ENCODE peak calls at places on chromosomes 5 and 9, in five cellular contexts. G, M, T, U and A are unnamed samples.

GRCh38 chr5:93572773-93573626 is 8.0 kb downstream of the NR2F1-AS1 start:
- DNase-seq in M (no peak), G (no peak), T (no peak), U (no peak), A (no peak)

GRCh38 chr9:124834586-124834985 is 18.7 kb upstream of the WDR38 start:
- DNase-seq in G (no peak), U (no peak), T (peak), M (no peak), A (no peak)

GRCh38 chr9:129520981-129521380 is 99.9 kb downstream of the C9orf50 start:
- DNase-seq in M (no peak), G (no peak), U (no peak), T (no peak), A (no peak)

GRCh38 chr5:179700401-179700918 is 1.7 kb downstream of the CANX start:
- DNase-seq in U (no peak), T (no peak), M (no peak), G (no peak), A (peak)

GRCh38 chr9:7936201-7936600 is 136.6 kb upstream of the DMAC1 start:
- DNase-seq in U (no peak), M (no peak), G (no peak), T (no peak), A (no peak)

GRCh38 chr5:81014348-81014747 is 54.2 kb downstream of the RASGRF2 start:
- DNase-seq in G (no peak), M (no peak), T (no peak), U (no peak), A (no peak)

GRCh38 chr5:149735066-149735465 is 5.0 kb downstream of the PPARGC1B start:
- DNase-seq in U (no peak), M (no peak), G (no peak), T (no peak), A (no peak)

GRCh38 chr5:179385892-179386291 is 40.6 kb upstream of the ADAMTS2 start:
- DNase-seq in U (no peak), T (no peak), G (no peak), M (no peak), A (no peak)

GRCh38 chr5:97009212-97009898 is 73.5 kb downstream of the LNPEP start:
- DNase-seq in U (no peak), M (no peak), T (no peak), G (no peak), A (peak)

GRCh38 chr5:111227805-111228204 is 3.6 kb downstream of the CAMK4 start:
- DNase-seq in U (no peak), M (peak), G (no peak), T (no peak), A (peak)

GRCh38 chr5:172411423-172412111 is 42.8 kb downstream of the SH3PXD2B start:
- DNase-seq in M (no peak), U (no peak), G (no peak), T (no peak), A (peak)

GRCh38 chr5:159458217-159458711 is 128.0 kb upstream of the IL12B start:
- DNase-seq in U (no peak), G (no peak), T (no peak), M (no peak), A (no peak)

GRCh38 chr9:91483835-91484234 is 60.2 kb upstream of the NFIL3 start:
- DNase-seq in G (no peak), M (no peak), U (no peak), T (no peak), A (no peak)

GRCh38 chr9:113511856-113512761 is 48.6 kb downstream of the RGS3 start:
- DNase-seq in M (no peak), U (no peak), T (no peak), G (no peak), A (peak)

GRCh38 chr9:5593904-5594303 is 35.0 kb upstream of the RIC1 start:
- DNase-seq in T (no peak), U (no peak), M (no peak), G (no peak), A (no peak)

GRCh38 chr9:76369583-76369982 is 24.6 kb downstream of the RFK start:
- DNase-seq in G (no peak), U (peak), M (no peak), T (no peak), A (peak)

GRCh38 chr9:126589349-126589748 is 24.4 kb upstream of the LMX1B start:
- DNase-seq in M (no peak), T (no peak), G (no peak), U (no peak), A (no peak)

GRCh38 chr5:124634228-124634819 is 112.1 kb downstream of the ZNF608 start:
- DNase-seq in G (no peak), U (no peak), T (no peak), M (no peak), A (no peak)

GRCh38 chr9:130026583-130027427 is 16.2 kb downstream of the FNBP1 start:
- DNase-seq in M (no peak), T (no peak), U (no peak), G (no peak), A (no peak)

GRCh38 chr5:159133041-159133741 is 33.5 kb upstream of the EBF1 start:
- DNase-seq in M (peak), T (peak), G (no peak), U (no peak), A (peak)

GRCh38 chr5:96875805-96876291 is 452 bp upstream of the ERAP2 start:
- DNase-seq in T (peak), G (no peak), M (no peak), U (no peak), A (no peak)

GRCh38 chr9:89923961-89924504 is 319.2 kb downstream of the GADD45G start:
- DNase-seq in T (no peak), M (no peak), G (no peak), U (no peak), A (no peak)

GRCh38 chr5:80745490-80745889 is 90.7 kb upstream of the DHFR start:
- DNase-seq in M (no peak), U (no peak), G (no peak), T (no peak), A (no peak)

GRCh38 chr5:143481697-143482531 is 78.4 kb upstream of the NR3C1 start:
- DNase-seq in M (peak), T (no peak), U (no peak), G (no peak), A (no peak)

GRCh38 chr9:131618071-131618479 is 72.8 kb downstream of the PRRT1B start:
- DNase-seq in G (no peak), M (no peak), T (no peak), U (peak), A (peak)

GRCh38 chr5:53785924-53786323 is 225.5 kb downstream of the NDUFS4 start:
- DNase-seq in U (no peak), M (no peak), T (no peak), G (no peak), A (no peak)

GRCh38 chr9:105320568-105320967 is 76.1 kb downstream of the SLC44A1 start:
- DNase-seq in M (no peak), T (no peak), G (no peak), U (no peak), A (no peak)

GRCh38 chr9:132898043-132898442 is 19.3 kb downstream of the SPACA9 start:
- DNase-seq in T (no peak), G (no peak), M (no peak), U (no peak), A (no peak)

GRCh38 chr5:34556514-34556782 is 99.7 kb upstream of the RAI14 start:
- DNase-seq in G (no peak), U (no peak), M (no peak), T (no peak), A (no peak)

GRCh38 chr9:91839926-91840464 is 110.0 kb downstream of the ROR2 start:
- DNase-seq in U (no peak), G (no peak), T (no peak), M (no peak), A (no peak)

GRCh38 chr9:3960661-3961144 is 339.2 kb downstream of the GLIS3 start:
- DNase-seq in U (no peak), M (no peak), T (no peak), G (peak), A (no peak)

GRCh38 chr5:1380011-1380817 is 35.3 kb upstream of the CLPTM1L start:
- DNase-seq in T (peak), M (no peak), G (no peak), U (peak), A (peak)